ENCODE peak calls at places on chromosomes 3 and 15, in nine cellular contexts. J is activated CD4-positive, alpha-beta T cell treated with anti-CD3 and anti-CD28 coated beads for 24 hours; P is mesenteric fat pad; D is occipital lobe; R is transverse colon; S is retina; F is HEK293T; W is left cardiac atrium; H is IMR-90. A is an unnamed sample.

GRCh38 chr15:32922541-32922940 is 204.7 kb downstream of the GREM1 start:
- DNase-seq in J (no peak), P (no peak), D (no peak), R (no peak), S (no peak), F (no peak), W (no peak), H (no peak), A (no peak)

GRCh38 chr3:58804914-58805313 is 138.3 kb upstream of the FAM3D start:
- DNase-seq in J (no peak), P (no peak), D (no peak), R (no peak), S (no peak), F (no peak), W (no peak), H (peak), A (no peak)

GRCh38 chr3:162139841-162140240 is 643.2 kb downstream of the OTOL1 start:
- DNase-seq in J (no peak), P (no peak), D (no peak), R (no peak), S (no peak), F (no peak), W (no peak), H (no peak), A (no peak)

GRCh38 chr3:193728429-193729087 is 135.6 kb downstream of the OPA1 start:
- DNase-seq in J (no peak), P (no peak), D (no peak), R (no peak), S (no peak), F (no peak), W (no peak), H (no peak), A (no peak)

GRCh38 chr3:77348244-77348855 is 308.5 kb downstream of the ROBO2 start:
- DNase-seq in J (no peak), P (no peak), D (no peak), R (no peak), S (no peak), F (peak), W (no peak), H (peak), A (no peak)

GRCh38 chr15:98144388-98144787 is 183.9 kb downstream of the ARRDC4 start:
- DNase-seq in J (no peak), P (no peak), D (no peak), R (no peak), S (no peak), F (no peak), W (no peak), H (no peak), A (no peak)

GRCh38 chr3:29178809-29179793 is 101.8 kb upstream of the RBMS3 start:
- DNase-seq in J (no peak), P (no peak), D (no peak), R (no peak), S (no peak), F (no peak), W (no peak), H (no peak), A (no peak)

GRCh38 chr3:60636846-60637245 is 614.4 kb downstream of the FHIT start:
- DNase-seq in J (no peak), P (no peak), D (no peak), R (no peak), S (no peak), F (no peak), W (no peak), H (peak), A (no peak)

GRCh38 chr3:126350502-126351085 is 6.6 kb downstream of the KLF15 start:
- DNase-seq in J (no peak), P (peak), D (no peak), R (peak), S (no peak), F (no peak), W (no peak), H (no peak), A (no peak)

GRCh38 chr15:31227954-31228542 is 98.6 kb upstream of the KLF13 start:
- DNase-seq in J (no peak), P (no peak), D (no peak), R (no peak), S (no peak), F (no peak), W (no peak), H (no peak), A (no peak)

GRCh38 chr3:37542286-37542685 is 319.4 kb upstream of the CTDSPL start:
- DNase-seq in J (no peak), P (no peak), D (no peak), R (no peak), S (no peak), F (no peak), W (no peak), H (no peak), A (no peak)

GRCh38 chr3:147613710-147614109 is 204.5 kb downstream of the ZIC1 start:
- DNase-seq in J (no peak), P (no peak), D (no peak), R (no peak), S (peak), F (no peak), W (no peak), H (no peak), A (no peak)

GRCh38 chr15:100170280-100170654 is 171.5 kb downstream of the ADAMTS17 start:
- DNase-seq in J (peak), P (peak), D (no peak), R (no peak), S (no peak), F (no peak), W (no peak), H (no peak), A (no peak)

GRCh38 chr3:193906849-193907410 is 229.0 kb upstream of the HES1 start:
- DNase-seq in J (no peak), P (no peak), D (no peak), R (no peak), S (no peak), F (no peak), W (no peak), H (no peak), A (no peak)

GRCh38 chr3:30162579-30162978 is 443.8 kb upstream of the TGFBR2 start:
- DNase-seq in J (no peak), P (no peak), D (no peak), R (no peak), S (no peak), F (no peak), W (no peak), H (peak), A (no peak)